ENCODE peak calls at places on chromosome 7, in nine cellular contexts. G is ovary, F is left ventricle myocardium inferior, R is fibroblast of mammary gland, S is stomach, I is NT2/D1, E is astrocyte of the spinal cord, X is MG63, Q is Peyer's patch. O is an unnamed sample.

GRCh38 chr7:66920769-66921395 is at the start of gene TMEM248:
- DNase-seq in Q (peak), G (peak), I (peak), X (peak), S (peak), F (peak), R (peak), E (peak), O (peak)

GRCh38 chr7:3138992-3139391 is 95.3 kb upstream of the CARD11 start:
- DNase-seq in Q (no peak), F (no peak), S (no peak), G (no peak), E (no peak), R (peak), X (no peak), I (no peak), O (no peak)

GRCh38 chr7:55360486-55360885 is 4.7 kb upstream of the LANCL2 start:
- DNase-seq in R (no peak), F (no peak), G (no peak), I (no peak), S (no peak), E (no peak), X (peak), Q (no peak), O (no peak)

GRCh38 chr7:151818674-151819519 is 58.0 kb downstream of the PRKAG2 start:
- DNase-seq in X (no peak), I (no peak), E (no peak), S (peak), R (no peak), Q (no peak), F (no peak), G (no peak), O (no peak)

GRCh38 chr7:129664029-129665012 is 52.8 kb downstream of the NRF1 start:
- DNase-seq in E (peak), R (peak), Q (no peak), F (no peak), G (no peak), S (no peak), X (no peak), I (no peak), O (no peak)

GRCh38 chr7:134014935-134015334 is 112.2 kb upstream of the LRGUK start:
- DNase-seq in G (no peak), S (no peak), I (no peak), E (no peak), X (no peak), R (peak), Q (no peak), F (no peak), O (no peak)

GRCh38 chr7:28853834-28854749 is 104.0 kb downstream of the TRIL start:
- DNase-seq in E (peak), R (peak), F (peak), Q (peak), X (peak), I (peak), S (peak), G (peak), O (peak)

GRCh38 chr7:70113543-70113942 is 515.3 kb downstream of the AUTS2 start:
- DNase-seq in E (no peak), F (no peak), S (no peak), G (no peak), X (no peak), Q (no peak), I (no peak), R (no peak), O (no peak)

GRCh38 chr7:22853674-22854157 is 31.1 kb upstream of the TOMM7 start:
- DNase-seq in E (no peak), R (peak), F (no peak), Q (peak), X (no peak), G (no peak), S (peak), I (no peak), O (no peak)

GRCh38 chr7:46776790-46777189 is 805.1 kb downstream of the TNS3 start:
- DNase-seq in I (no peak), S (no peak), E (peak), F (no peak), G (no peak), X (no peak), Q (no peak), R (peak), O (no peak)

GRCh38 chr7:1666251-1666778 is 3.8 kb upstream of the ELFN1 start:
- DNase-seq in R (no peak), E (no peak), S (no peak), F (no peak), X (peak), I (no peak), G (no peak), Q (peak), O (peak)
- H3K4me3 ChIP-seq in R (peak), E (peak), S (peak), F (peak), X (peak), I (peak), G (peak), Q (peak), O (peak)

DNA sequence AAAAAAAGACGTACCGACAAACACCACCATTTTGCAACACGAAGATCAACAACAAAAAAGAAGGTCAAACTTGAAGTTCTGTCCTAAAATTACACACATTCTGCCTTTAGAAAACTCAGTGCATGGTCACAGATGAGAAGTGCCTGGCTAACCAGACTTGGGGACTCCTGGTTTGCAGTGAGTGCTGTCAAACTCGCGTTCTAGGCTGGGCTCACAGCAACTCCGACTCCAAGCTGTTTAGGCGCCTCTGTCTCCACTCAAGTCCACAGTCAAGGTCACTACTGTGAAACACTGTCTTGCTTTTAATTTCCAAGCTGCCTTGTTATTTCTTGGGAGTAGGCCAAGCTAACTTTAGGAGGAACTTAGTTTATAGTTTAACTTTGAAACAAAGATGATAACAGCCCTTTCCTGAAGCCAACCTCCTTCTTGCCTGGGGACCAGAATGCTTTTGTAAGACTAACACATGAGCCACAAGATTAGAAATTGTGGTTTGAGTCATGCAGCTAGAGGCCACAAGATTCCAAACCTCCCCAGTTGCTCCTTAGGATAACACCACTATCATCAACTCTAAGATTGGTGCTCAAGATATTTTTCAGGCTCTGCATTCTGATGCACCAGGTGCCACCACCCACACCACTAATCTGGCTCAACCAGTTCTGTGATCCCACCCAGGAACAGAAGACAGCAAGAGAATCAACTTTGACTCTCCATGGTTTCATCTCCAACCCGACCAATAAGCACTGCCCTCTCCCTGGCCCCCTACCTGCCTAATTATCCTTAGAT is 1.1 kb upstream of the DNAAF5 start:
- DNase-seq in R (peak), G (peak), Q (no peak), X (no peak), E (peak), F (no peak), S (no peak), I (no peak), O (no peak)
- H3K4me3 ChIP-seq in R (peak), G (no peak), Q (no peak), X (peak), E (peak), F (peak), S (peak), I (peak), O (peak)

GRCh38 chr7:31785081-31785480 is 98.1 kb downstream of the PPP1R17 start:
- DNase-seq in G (no peak), X (peak), I (no peak), R (no peak), F (no peak), S (no peak), Q (no peak), E (no peak), O (no peak)
- H3K4me3 ChIP-seq in G (no peak), X (no peak), I (no peak), R (no peak), F (no peak), S (no peak), Q (no peak), E (no peak), O (no peak)

DNA sequence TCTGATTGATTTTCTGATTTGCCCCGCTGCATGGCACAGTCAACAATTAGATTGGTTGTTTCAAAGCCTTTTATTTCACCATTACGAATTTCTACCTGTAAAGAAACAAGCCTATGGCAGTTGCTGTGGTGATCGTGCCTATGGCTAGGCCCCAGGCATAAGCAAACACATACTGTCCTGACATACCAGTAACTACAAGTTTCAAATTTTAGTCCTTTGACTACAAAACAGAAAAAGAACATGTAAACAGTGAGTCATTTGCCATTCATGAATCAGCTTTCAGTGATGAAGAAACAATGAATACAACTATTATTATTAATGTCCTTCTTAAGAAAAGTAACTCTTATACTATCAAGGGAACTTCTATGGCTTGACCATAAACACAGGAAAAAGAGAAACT is 168.0 kb upstream of the LRRN3 start:
- DNase-seq in X (peak), F (no peak), I (no peak), S (no peak), R (peak), E (peak), Q (no peak), G (no peak), O (no peak)
- H3K4me3 ChIP-seq in X (no peak), F (no peak), I (no peak), S (no peak), R (no peak), E (no peak), Q (no peak), G (no peak), O (no peak)

O was measured in sigmoid colon.